ENCODE peak calls at places on chromosomes 6 and 20, in five cellular contexts. N, G, S, Z and M are unnamed samples. For H3K36me3, the result is how much of the 10 kb centered on the place peaks cover.

GRCh38 chr6:11727995-11728961 is 50.3 kb downstream of the ADTRP start:
- DNase-seq in N (no peak), G (no peak), Z (no peak), S (no peak), M (no peak)

GRCh38 chr6:165668951-165669350 is 5.9 kb upstream of the PDE10A start:
- DNase-seq in Z (no peak), N (no peak), S (no peak), G (no peak), M (no peak)

GRCh38 chr6:107600936-107601335 is 111.0 kb downstream of the SOBP start:
- DNase-seq in G (no peak), Z (no peak), S (peak), N (peak), M (no peak)

GRCh38 chr6:5937516-5937915 is 69.2 kb downstream of the NRN1 start:
- DNase-seq in N (no peak), S (no peak), Z (no peak), G (no peak), M (no peak)

GRCh38 chr20:40668449-40669228 is 20.4 kb downstream of the MAFB start:
- DNase-seq in Z (no peak), S (peak), G (no peak), N (no peak), M (no peak)

GRCh38 chr6:108661430-108661829 is 100.7 kb downstream of the FOXO3 start:
- DNase-seq in S (peak), G (no peak), Z (no peak), N (no peak), M (no peak)

GRCh38 chr20:29079769-29080690 is 2177.4 kb upstream of the DEFB115 start:
- DNase-seq in S (no peak), G (no peak), Z (peak), N (peak), M (no peak)

GRCh38 chr6:17476506-17476905 is 83.1 kb downstream of the CAP2 start:
- DNase-seq in N (no peak), S (no peak), G (no peak), Z (no peak), M (no peak)

GRCh38 chr6:47292944-47293343 is 16.8 kb downstream of the TNFRSF21 start:
- DNase-seq in N (no peak), Z (no peak), S (peak), G (no peak), M (no peak)

GRCh38 chr6:12892201-12892600 is 175.6 kb downstream of the PHACTR1 start:
- DNase-seq in Z (no peak), S (no peak), N (no peak), G (no peak), M (no peak)

GRCh38 chr20:37071481-37071911 is 24.3 kb downstream of the RBL1 start:
- DNase-seq in S (peak), Z (no peak), N (no peak), G (no peak), M (no peak)

GRCh38 chr6:149001422-149001821 is 254.6 kb downstream of the UST start:
- DNase-seq in G (no peak), Z (no peak), S (no peak), N (no peak), M (no peak)

DNA sequence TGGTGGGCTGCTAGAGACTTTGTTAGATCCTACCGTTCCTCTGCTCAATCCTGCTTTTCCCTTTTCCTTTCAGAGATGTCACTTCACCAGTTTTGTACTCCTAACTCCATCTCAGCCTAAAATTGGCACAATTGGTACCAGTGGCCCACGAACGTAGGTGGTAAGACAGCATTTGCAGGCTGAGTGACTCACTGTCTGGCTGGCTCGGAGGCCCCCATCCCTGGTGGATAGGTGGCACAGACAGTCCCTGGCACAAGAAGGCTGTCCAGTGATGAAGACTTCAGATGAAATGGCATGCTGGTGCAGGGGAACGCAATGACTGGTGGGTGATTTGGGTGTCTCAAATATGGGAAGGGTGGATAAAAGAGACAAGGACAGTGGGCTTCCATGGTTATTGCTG is 11.1 kb downstream of the HEBP2 start:
- DNase-seq in G (no peak), Z (no peak), S (no peak), N (no peak), M (no peak)
- H3K36me3 ChIP-seq in G (half or more), Z (under half), S (under half), N (under half), M (under half)

DNA sequence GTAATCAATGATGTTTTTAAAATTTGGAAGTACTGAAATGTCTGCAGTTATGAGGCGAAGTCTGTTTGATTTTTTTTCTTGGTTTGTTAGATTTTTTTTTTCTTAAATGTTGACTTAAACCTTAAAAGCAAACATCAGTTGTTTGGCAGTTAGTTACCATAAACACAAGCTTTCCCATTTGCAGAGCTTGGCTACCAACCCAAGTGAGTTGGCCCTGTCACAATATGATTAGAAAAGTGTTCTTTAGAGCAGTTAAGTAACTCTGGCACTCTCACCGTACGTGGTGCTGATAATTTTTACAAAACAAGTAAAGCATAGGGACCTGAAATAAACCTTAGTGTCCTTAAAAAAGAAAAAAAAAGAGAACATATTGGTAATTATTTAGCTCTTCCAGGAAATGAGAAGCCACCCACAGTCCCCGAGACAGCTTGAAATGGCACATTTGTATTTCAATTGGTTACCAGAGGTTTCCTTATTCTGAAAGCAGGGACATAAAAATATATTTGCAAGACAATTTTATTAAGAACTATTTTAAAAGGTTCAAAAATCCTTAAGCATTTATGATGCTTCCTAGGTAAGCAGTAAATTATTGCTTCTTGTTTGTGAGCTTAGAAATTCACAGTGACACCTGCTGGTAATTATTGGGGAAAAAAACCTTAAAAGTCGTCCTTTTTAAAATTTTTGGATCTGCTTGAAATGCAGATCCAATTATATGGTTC is 3.9 kb downstream of the HEY2 start:
- DNase-seq in Z (no peak), N (peak), G (no peak), S (peak), M (no peak)
- TF ChIP-seq CTCF in Z (no peak), N (peak), G (peak), S (peak), M (peak)

DNA sequence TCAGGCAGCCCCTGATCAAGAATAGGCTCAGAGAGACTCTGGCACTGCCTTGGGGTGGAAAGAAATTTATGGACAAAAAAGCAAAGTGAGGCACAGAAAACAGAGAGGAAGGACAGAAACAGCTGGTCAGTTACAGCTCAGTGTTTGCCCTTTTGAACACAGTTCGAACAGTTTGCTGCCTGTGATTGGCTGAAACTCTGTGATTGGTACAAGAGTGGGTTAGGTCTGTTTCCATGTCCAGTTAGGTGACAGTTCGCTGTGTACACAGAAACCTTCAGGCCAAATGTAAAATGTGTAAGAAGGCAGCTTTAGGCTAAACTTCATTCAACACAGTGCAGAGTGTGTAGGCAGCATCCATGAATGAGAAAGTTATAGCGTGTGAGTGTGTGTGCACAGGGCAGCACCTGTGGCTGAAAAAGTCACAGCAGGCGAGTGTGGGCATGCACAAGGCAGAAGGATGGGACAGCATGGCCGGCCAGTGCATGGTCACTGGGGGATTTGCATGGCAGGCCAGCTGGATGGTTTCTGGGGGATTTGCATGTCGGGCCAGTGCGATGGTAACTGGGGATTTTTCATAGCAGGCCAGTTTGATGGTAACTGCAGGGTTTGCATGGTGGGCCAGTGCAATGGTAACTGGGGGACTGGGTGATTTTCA is 75.4 kb upstream of the FRMD1 start:
- DNase-seq in S (no peak), G (no peak), Z (peak), N (no peak), M (no peak)
- H3K36me3 ChIP-seq in S (under half), G (under half), Z (under half), N (under half), M (under half)

GRCh38 chr20:46708172-46708860 is 1.1 kb upstream of the SLC2A10 start:
- DNase-seq in N (peak), G (no peak), S (peak), Z (peak), M (no peak)

GRCh38 chr20:46710149-46710913 is 882 bp downstream of the SLC2A10 start:
- DNase-seq in S (no peak), N (no peak), Z (peak), G (no peak), M (no peak)

GRCh38 chr20:46712056-46712636 is 2.7 kb downstream of the SLC2A10 start:
- DNase-seq in S (no peak), Z (no peak), G (no peak), N (no peak), M (no peak)

GRCh38 chr20:46709055-46709458 is 392 bp upstream of the SLC2A10 start:
- DNase-seq in Z (peak), G (no peak), N (no peak), S (peak), M (no peak)

DNA sequence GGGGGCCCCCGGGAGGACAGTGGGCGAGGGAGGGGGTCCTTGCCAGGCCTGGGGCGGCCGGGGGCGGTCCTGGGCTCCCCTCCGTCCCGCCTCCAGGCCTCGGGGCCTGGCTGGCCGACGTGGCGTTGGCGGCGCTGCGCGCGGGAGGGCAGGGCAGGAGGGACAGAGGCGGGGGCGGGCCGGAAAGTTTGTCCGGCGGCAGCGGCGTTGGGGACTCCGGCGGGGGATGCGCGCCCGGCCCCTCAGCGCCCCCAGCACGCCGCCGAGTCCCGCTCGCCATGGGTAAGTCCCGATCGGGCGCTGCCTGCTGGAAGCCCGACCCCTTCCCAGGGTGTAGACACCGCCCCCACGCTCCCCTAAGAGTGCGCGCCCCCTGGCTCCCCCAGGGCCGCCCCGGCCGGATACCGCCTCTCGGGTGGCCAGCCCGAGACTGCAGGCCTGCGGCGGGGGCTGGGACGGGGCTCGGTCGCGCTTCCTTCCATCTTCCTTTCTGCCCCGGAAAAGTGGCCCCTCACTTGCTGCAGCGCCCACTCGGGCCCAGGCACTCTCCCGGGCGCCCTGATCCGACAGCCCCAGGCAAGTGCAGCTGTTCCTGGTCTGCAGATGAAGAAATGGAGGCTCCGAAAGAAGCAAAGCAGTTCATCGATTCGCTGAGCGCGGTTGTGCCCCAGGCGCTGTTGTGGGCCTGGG is at the start of gene SLC2A10:
- DNase-seq in N (peak), S (no peak), Z (peak), G (no peak), M (no peak)
- TF ChIP-seq CTCF in N (no peak), S (no peak), Z (no peak), G (no peak), M (no peak)

GRCh38 chr6:35062676-35063574 is 78.2 kb downstream of the TCP11 start:
- DNase-seq in Z (no peak), G (peak), S (no peak), N (no peak), M (no peak)
- H3K36me3 ChIP-seq in Z (under half), G (half or more), S (under half), N (under half), M (under half)

GRCh38 chr20:51233345-51233744 is 210.4 kb upstream of the KCNG1 start:
- DNase-seq in G (no peak), N (no peak), Z (no peak), S (no peak), M (no peak)

GRCh38 chr20:51230727-51231126 is 207.8 kb upstream of the KCNG1 start:
- DNase-seq in G (no peak), S (peak), N (no peak), Z (no peak), M (no peak)

GRCh38 chr20:51227744-51228143 is 204.8 kb upstream of the KCNG1 start:
- DNase-seq in G (no peak), N (no peak), Z (no peak), S (no peak), M (no peak)

GRCh38 chr20:51223163-51223562 is 200.3 kb upstream of the KCNG1 start:
- DNase-seq in G (no peak), N (no peak), S (no peak), Z (no peak), M (no peak)

DNA sequence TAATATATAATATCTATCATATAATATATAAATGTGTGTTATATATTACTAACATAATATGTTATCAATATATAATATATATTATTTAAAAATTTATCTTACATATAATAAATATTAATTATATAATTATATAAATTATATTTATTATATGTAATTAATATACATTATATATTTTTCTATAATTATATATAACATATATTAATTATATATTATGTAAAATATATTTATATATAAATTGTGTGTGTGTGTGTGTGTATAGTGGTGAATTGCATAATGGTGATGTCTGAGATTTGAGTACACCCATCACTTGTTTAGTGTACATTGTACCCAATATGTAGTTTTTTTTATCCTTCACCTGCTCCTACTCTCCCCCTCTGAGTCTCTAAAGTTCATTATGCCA is 205.9 kb upstream of the KCNG1 start:
- DNase-seq in N (no peak), G (no peak), S (no peak), Z (no peak), M (no peak)
- TF ChIP-seq CTCF in N (no peak), G (no peak), S (no peak), Z (no peak), M (no peak)

DNA sequence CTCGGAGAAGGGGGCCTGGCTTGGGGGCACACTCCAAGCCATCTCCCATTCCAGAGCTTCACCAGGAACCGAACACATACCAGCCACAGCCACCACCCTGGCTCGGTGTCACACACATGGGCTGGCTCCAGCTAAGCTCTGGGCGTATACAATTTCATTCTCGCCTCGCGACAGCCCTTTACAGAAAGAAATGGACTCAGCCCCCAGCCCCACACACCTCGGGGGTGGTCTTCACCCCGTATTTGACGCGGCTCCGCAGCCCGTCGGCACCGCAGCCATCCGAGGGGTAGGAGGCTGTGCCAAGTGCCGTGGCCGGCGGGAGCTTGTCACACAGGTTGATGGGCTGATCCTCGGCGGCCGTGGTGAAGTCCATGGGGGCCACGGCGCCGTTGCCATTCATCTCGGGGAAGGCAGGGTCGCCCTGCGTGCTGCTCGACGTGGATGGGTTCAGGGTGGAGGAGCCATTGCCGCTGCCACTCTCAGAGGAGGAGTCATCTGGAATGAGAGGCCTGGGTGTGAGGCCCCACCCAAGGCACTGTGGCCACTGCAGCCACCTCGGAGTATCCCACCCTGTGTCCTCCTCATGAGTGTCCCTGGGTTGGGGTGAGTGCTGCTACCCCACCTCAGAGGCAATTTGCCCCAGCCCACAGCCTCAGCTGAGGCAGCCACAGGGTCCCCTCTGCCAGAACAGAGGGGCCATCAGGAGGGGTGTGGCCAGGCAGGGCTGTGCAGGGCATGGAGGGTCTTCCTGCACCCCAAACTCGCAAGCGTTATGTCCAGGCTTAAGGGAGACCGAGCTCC is 98.0 kb downstream of the ASXL1 start:
- DNase-seq in S (no peak), N (no peak), Z (no peak), G (no peak), M (no peak)
- H3K36me3 ChIP-seq in S (under half), N (under half), Z (under half), G (half or more), M (under half)

GRCh38 chr20:63441777-63442493 is 30.5 kb downstream of the KCNQ2 start:
- DNase-seq in G (no peak), S (peak), N (peak), Z (peak), M (peak)
- TF ChIP-seq CTCF in G (no peak), S (peak), N (no peak), Z (no peak), M (peak)